ENCODE peak calls at places on chromosomes 2 and 18, in six cellular contexts. One of them, this sample, is unnamed.

GRCh38 chr2:190119257-190119656 is 56.7 kb upstream of the MSTN start:
- DNase-seq in mesenchymal stem cell: no peak
- DNase-seq in mesendoderm: peak
- DNase-seq in neuronal stem cell: no peak
- DNase-seq in H1: peak
- DNase-seq in IMR-90: no peak
- DNase-seq in this sample: peak

GRCh38 chr2:152548996-152549395 is 168.3 kb downstream of the PRPF40A start:
- DNase-seq in IMR-90: peak
- DNase-seq in H1: no peak
- DNase-seq in mesendoderm: no peak
- DNase-seq in mesenchymal stem cell: no peak
- DNase-seq in neuronal stem cell: no peak
- DNase-seq in this sample: no peak

GRCh38 chr18:54277899-54278298 is 8.6 kb downstream of the POLI start:
- DNase-seq in neuronal stem cell: no peak
- DNase-seq in mesendoderm: no peak
- DNase-seq in IMR-90: no peak
- DNase-seq in H1: no peak
- DNase-seq in mesenchymal stem cell: no peak
- DNase-seq in this sample: no peak

GRCh38 chr2:143901185-143901842 is 618.6 kb downstream of the ZEB2 start:
- DNase-seq in neuronal stem cell: no peak
- DNase-seq in mesenchymal stem cell: peak
- DNase-seq in H1: no peak
- DNase-seq in IMR-90: peak
- DNase-seq in mesendoderm: no peak
- DNase-seq in this sample: no peak

GRCh38 chr2:201709747-201710146 is 11.3 kb upstream of the MPP4 start:
- DNase-seq in neuronal stem cell: no peak
- DNase-seq in H1: no peak
- DNase-seq in IMR-90: no peak
- DNase-seq in mesenchymal stem cell: no peak
- DNase-seq in mesendoderm: no peak
- DNase-seq in this sample: no peak

GRCh38 chr18:75896865-75897264 is 469.4 kb upstream of the SMIM21 start:
- DNase-seq in IMR-90: no peak
- DNase-seq in neuronal stem cell: no peak
- DNase-seq in mesenchymal stem cell: no peak
- DNase-seq in mesendoderm: peak
- DNase-seq in H1: no peak
- DNase-seq in this sample: no peak

GRCh38 chr2:241813080-241813805 is 4.2 kb downstream of the NEU4 start:
- DNase-seq in mesenchymal stem cell: no peak
- DNase-seq in neuronal stem cell: no peak
- DNase-seq in H1: no peak
- DNase-seq in IMR-90: no peak
- DNase-seq in mesendoderm: no peak
- DNase-seq in this sample: peak

GRCh38 chr18:9792565-9793226 is 84.6 kb downstream of the RAB31 start:
- DNase-seq in mesendoderm: peak
- DNase-seq in H1: no peak
- DNase-seq in IMR-90: no peak
- DNase-seq in neuronal stem cell: no peak
- DNase-seq in mesenchymal stem cell: no peak
- DNase-seq in this sample: peak

GRCh38 chr2:67918471-67918870 is 144.3 kb downstream of the C1D start:
- DNase-seq in neuronal stem cell: no peak
- DNase-seq in H1: no peak
- DNase-seq in mesenchymal stem cell: no peak
- DNase-seq in IMR-90: no peak
- DNase-seq in mesendoderm: no peak
- DNase-seq in this sample: no peak

GRCh38 chr2:236755278-236755840 is 185.7 kb downstream of the ACKR3 start:
- DNase-seq in IMR-90: no peak
- DNase-seq in mesendoderm: no peak
- DNase-seq in neuronal stem cell: no peak
- DNase-seq in mesenchymal stem cell: no peak
- DNase-seq in H1: no peak
- DNase-seq in this sample: no peak
- H3K9ac ChIP-seq in IMR-90: no peak
- H3K9ac ChIP-seq in mesendoderm: no peak
- H3K9ac ChIP-seq in neuronal stem cell: no peak
- H3K9ac ChIP-seq in mesenchymal stem cell: no peak
- H3K9ac ChIP-seq in H1: no peak
- H3K9ac ChIP-seq in this sample: no peak

DNA sequence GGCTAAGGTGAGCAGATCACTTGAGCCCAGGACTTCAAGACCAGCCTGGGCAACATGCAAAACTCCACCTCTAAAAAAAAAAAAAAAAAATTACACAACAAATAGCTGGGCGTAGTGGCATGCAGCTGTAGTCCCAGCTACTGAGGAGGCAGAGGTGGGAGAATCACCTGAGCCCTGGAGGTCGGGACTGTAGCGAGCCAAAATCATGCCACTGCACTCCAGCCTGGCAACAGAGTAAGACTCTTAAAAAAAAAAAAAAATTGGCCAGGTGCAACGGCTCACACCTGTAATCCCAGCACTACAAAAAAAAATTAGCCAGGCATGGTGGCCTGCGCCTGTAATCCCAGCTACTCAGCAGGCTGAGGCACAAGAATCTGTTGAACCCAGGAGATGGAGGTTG is 7.3 kb downstream of the STARD7 start:
- DNase-seq in mesenchymal stem cell: no peak
- DNase-seq in IMR-90: no peak
- DNase-seq in mesendoderm: no peak
- DNase-seq in H1: no peak
- DNase-seq in neuronal stem cell: no peak
- DNase-seq in this sample: no peak
- H3K4ac ChIP-seq in mesenchymal stem cell: no peak
- H3K4ac ChIP-seq in IMR-90: no peak
- H3K4ac ChIP-seq in mesendoderm: no peak
- H3K4ac ChIP-seq in H1: no peak
- H3K4ac ChIP-seq in neuronal stem cell: no peak
- H3K4ac ChIP-seq in this sample: no peak

GRCh38 chr2:234172066-234172465 is 121.6 kb downstream of the SPP2 start:
- DNase-seq in mesenchymal stem cell: no peak
- DNase-seq in H1: no peak
- DNase-seq in IMR-90: no peak
- DNase-seq in neuronal stem cell: no peak
- DNase-seq in mesendoderm: no peak
- DNase-seq in this sample: no peak
- H3K9ac ChIP-seq in mesenchymal stem cell: no peak
- H3K9ac ChIP-seq in H1: no peak
- H3K9ac ChIP-seq in IMR-90: no peak
- H3K9ac ChIP-seq in neuronal stem cell: no peak
- H3K9ac ChIP-seq in mesendoderm: no peak
- H3K9ac ChIP-seq in this sample: no peak

GRCh38 chr2:109612991-109613921 is 510 bp downstream of the SEPTIN10 start:
- DNase-seq in mesenchymal stem cell: peak
- DNase-seq in H1: no peak
- DNase-seq in IMR-90: peak
- DNase-seq in mesendoderm: peak
- DNase-seq in neuronal stem cell: no peak
- DNase-seq in this sample: peak

GRCh38 chr2:109613922-109614714 is at the start of the genes SEPTIN10 and SOWAHC:
- DNase-seq in mesendoderm: peak
- DNase-seq in IMR-90: peak
- DNase-seq in H1: peak
- DNase-seq in neuronal stem cell: peak
- DNase-seq in mesenchymal stem cell: peak
- DNase-seq in this sample: peak

GRCh38 chr2:109609352-109610024 is 4.3 kb downstream of the SEPTIN10 start:
- DNase-seq in mesendoderm: peak
- DNase-seq in mesenchymal stem cell: peak
- DNase-seq in H1: no peak
- DNase-seq in neuronal stem cell: no peak
- DNase-seq in IMR-90: peak
- DNase-seq in this sample: no peak

GRCh38 chr2:109614715-109615636 is 812 bp downstream of the SOWAHC start:
- DNase-seq in neuronal stem cell: peak
- DNase-seq in IMR-90: no peak
- DNase-seq in mesenchymal stem cell: peak
- DNase-seq in mesendoderm: peak
- DNase-seq in H1: no peak
- DNase-seq in this sample: peak

GRCh38 chr2:109611467-109612095 is 2.2 kb downstream of the SEPTIN10 start:
- DNase-seq in neuronal stem cell: no peak
- DNase-seq in IMR-90: peak
- DNase-seq in mesenchymal stem cell: peak
- DNase-seq in mesendoderm: no peak
- DNase-seq in H1: no peak
- DNase-seq in this sample: no peak
- H3K4ac ChIP-seq in neuronal stem cell: no peak
- H3K4ac ChIP-seq in IMR-90: peak
- H3K4ac ChIP-seq in mesenchymal stem cell: no peak
- H3K4ac ChIP-seq in mesendoderm: no peak
- H3K4ac ChIP-seq in H1: no peak
- H3K4ac ChIP-seq in this sample: no peak

GRCh38 chr2:180099308-180099707 is 92.2 kb upstream of the CWC22 start:
- DNase-seq in mesendoderm: no peak
- DNase-seq in IMR-90: no peak
- DNase-seq in H1: no peak
- DNase-seq in neuronal stem cell: no peak
- DNase-seq in mesenchymal stem cell: no peak
- DNase-seq in this sample: no peak

GRCh38 chr2:180101846-180102245 is 94.7 kb upstream of the CWC22 start:
- DNase-seq in neuronal stem cell: no peak
- DNase-seq in mesenchymal stem cell: no peak
- DNase-seq in mesendoderm: no peak
- DNase-seq in IMR-90: no peak
- DNase-seq in H1: no peak
- DNase-seq in this sample: no peak
- H3K9ac ChIP-seq in neuronal stem cell: no peak
- H3K9ac ChIP-seq in mesenchymal stem cell: no peak
- H3K9ac ChIP-seq in mesendoderm: no peak
- H3K9ac ChIP-seq in IMR-90: no peak
- H3K9ac ChIP-seq in H1: no peak
- H3K9ac ChIP-seq in this sample: no peak

GRCh38 chr2:207394203-207394741 is 135.5 kb upstream of the CREB1 start:
- DNase-seq in mesendoderm: no peak
- DNase-seq in H1: no peak
- DNase-seq in mesenchymal stem cell: peak
- DNase-seq in neuronal stem cell: no peak
- DNase-seq in IMR-90: peak
- DNase-seq in this sample: no peak
- H3K4ac ChIP-seq in mesendoderm: no peak
- H3K4ac ChIP-seq in H1: no peak
- H3K4ac ChIP-seq in mesenchymal stem cell: peak
- H3K4ac ChIP-seq in neuronal stem cell: no peak
- H3K4ac ChIP-seq in IMR-90: peak
- H3K4ac ChIP-seq in this sample: no peak

This sample was measured in H9.